ENCODE peak calls at places on chromosome 2, in ten cellular contexts. Y is A549, R is stomach, C is ovary, T is IMR-90, X is prostate gland, I is suprapubic skin, E is gastrocnemius medialis, S is K562, W is heart left ventricle. H is an unnamed sample.

GRCh38 chr2:180227461-180227860 is 220.4 kb upstream of the CWC22 start:
- DNase-seq in Y (no peak), R (no peak), C (no peak), T (peak; percentile 11), X (no peak), I (no peak), E (no peak), S (no peak), W (no peak), H (no peak)

GRCh38 chr2:118121986-118122767 is 33.9 kb downstream of the INSIG2 start:
- DNase-seq in Y (no peak), R (no peak), C (no peak), T (no peak), X (no peak), I (no peak), E (no peak), S (no peak), W (no peak), H (no peak)

GRCh38 chr2:144071461-144071860 is 448.5 kb downstream of the ZEB2 start:
- DNase-seq in Y (no peak), R (no peak), C (no peak), T (peak; percentile 81), X (no peak), I (no peak), E (no peak), S (no peak), W (no peak), H (no peak)

GRCh38 chr2:47028846-47029560 is 113.4 kb upstream of the MCFD2 start:
- DNase-seq in Y (no peak), R (no peak), C (no peak), T (no peak), X (no peak), I (no peak), E (no peak), S (no peak), W (no peak), H (no peak)

GRCh38 chr2:16629044-16629443 is 36.6 kb downstream of the CYRIA start:
- DNase-seq in Y (no peak), R (no peak), C (no peak), T (no peak), X (no peak), I (no peak), E (no peak), S (no peak), W (no peak), H (no peak)

GRCh38 chr2:60998628-60999545 is 18.6 kb upstream of the PEX13 start:
- DNase-seq in Y (peak; percentile 46), R (no peak), C (no peak), T (peak; percentile 62), X (no peak), I (no peak), E (no peak), S (peak; percentile 20), W (no peak), H (peak; percentile 70)

GRCh38 chr2:177172034-177172880 is 40.3 kb upstream of the HNRNPA3 start:
- DNase-seq in Y (peak; percentile 58), R (no peak), C (no peak), T (peak; percentile 82), X (no peak), I (no peak), E (no peak), S (no peak), W (no peak), H (peak; percentile 52)

GRCh38 chr2:12612646-12613045 is 104.1 kb upstream of the TRIB2 start:
- DNase-seq in Y (no peak), R (no peak), C (no peak), T (no peak), X (no peak), I (no peak), E (no peak), S (no peak), W (no peak), H (no peak)

GRCh38 chr2:23412556-23413155 is 27.7 kb downstream of the KLHL29 start:
- DNase-seq in Y (no peak), R (no peak), C (no peak), T (peak; percentile 82), X (no peak), I (no peak), E (no peak), S (no peak), W (no peak), H (no peak)

GRCh38 chr2:238289574-238289973 is 1.2 kb upstream of the PER2 start:
- DNase-seq in Y (no peak), R (no peak), C (peak; percentile 38), T (no peak), X (no peak), I (no peak), E (no peak), S (no peak), W (no peak), H (no peak)

GRCh38 chr2:238290079-238290478 is 1.7 kb upstream of the PER2 start:
- DNase-seq in Y (peak; percentile 89), R (peak; percentile 90), C (peak; percentile 42), T (no peak), X (peak; percentile 87), I (peak; percentile 89), E (no peak), S (peak; percentile 51), W (peak; percentile 66), H (peak; percentile 12)

GRCh38 chr2:238286987-238287386 is 1.4 kb downstream of the PER2 start:
- DNase-seq in Y (no peak), R (no peak), C (peak; percentile 50), T (no peak), X (peak; percentile 46), I (no peak), E (peak; percentile 64), S (no peak), W (no peak), H (no peak)

GRCh38 chr2:238287702-238288649 is at the start of gene PER2:
- DNase-seq in Y (peak; percentile 71), R (peak; percentile 63), C (peak; percentile 82), T (peak; percentile 90), X (peak; percentile 45), I (no peak), E (peak; percentile 59), S (peak; percentile 40), W (peak; percentile 65), H (peak; percentile 65)

DNA sequence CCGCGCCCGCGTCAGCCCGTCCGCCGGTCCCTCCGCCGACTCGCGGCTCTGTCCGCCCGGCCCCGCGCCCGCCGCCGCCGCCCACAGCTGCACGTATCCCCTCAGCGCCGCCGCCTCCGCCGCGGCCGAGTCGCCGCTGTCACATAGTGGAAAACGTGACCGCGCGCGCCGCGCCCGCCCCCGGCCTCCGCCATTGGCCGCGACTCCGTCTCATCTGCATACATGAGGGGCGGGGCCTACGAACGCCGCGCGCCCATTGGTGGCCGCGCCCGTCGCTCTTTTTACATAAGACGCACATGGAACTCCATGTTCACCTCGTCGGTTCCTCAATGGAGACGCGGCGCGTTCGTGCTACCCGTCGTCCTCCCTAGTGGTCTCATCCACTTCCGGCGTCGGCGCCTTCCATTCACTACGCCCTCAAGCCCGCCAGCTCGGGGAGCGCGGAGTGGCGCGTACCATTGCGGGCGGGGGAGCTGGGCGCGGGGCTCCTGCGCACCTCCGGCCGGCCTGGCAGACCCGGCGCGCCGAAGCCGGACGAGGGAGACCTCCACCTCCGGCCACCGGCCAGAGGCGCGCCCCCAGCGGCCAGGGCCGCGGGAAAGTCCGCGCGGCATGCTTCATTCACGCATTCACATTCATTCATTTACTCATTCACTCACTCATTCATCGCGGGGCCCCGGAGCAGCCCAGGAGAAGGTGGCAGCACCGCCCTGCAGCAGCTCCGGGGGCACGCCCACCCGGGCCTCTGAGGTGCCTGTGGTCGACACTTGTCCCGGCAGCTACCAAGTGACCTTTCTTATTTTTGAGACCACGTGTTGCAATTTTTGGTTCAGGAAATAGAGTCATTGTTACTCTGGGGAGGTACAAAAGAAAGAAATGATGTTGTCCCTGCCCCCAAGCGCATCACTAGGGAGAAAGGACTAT is 502 bp upstream of the PER2 start:
- DNase-seq in Y (peak; percentile 76), R (peak; percentile 100), C (peak; percentile 100), T (peak; percentile 99), X (peak; percentile 99), I (peak; percentile 99), E (peak; percentile 99), S (peak; percentile 88), W (peak; percentile 96), H (peak; percentile 99)
- TF ChIP-seq POLR2A in Y (peak; percentile 58), R (peak; percentile 60), C (peak; percentile 77), T (peak; percentile 76), X (peak; percentile 85), I (peak; percentile 74), E (peak; percentile 91), S (peak; percentile 74), W (peak; percentile 41), H (no peak)

DNA sequence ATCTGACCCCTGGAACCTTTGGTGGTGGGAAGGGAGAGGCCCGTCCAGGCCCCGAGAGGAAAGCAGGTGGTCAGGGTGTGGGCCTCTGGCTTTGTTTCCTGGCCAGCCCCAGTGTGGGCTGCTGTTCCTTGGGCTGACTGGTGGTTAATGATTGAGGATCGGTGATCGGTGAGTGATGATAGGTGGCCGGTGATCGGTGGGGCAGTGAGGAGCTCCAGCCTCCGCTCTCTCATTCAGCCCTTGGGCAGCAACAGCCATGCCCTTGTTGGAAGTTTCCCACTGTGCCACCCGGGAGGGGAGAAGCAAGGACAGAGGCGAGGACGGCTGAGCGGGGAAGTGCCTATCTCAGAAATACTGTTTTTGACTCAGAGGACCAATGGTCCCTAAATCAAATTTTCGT is 7.4 kb downstream of the ACKR3 start:
- DNase-seq in Y (no peak), R (no peak), C (no peak), T (no peak), X (no peak), I (no peak), E (no peak), S (no peak), W (no peak), H (no peak)
- H3K4me1 ChIP-seq in Y (no peaks in the 10 kb centered on the region), R (peaks cover 96% of the 10 kb centered on the region), C (peaks cover 2% of the 10 kb centered on the region), T (no peaks in the 10 kb centered on the region), X (no peaks in the 10 kb centered on the region), I (peaks cover 32% of the 10 kb centered on the region), E (peaks cover 41% of the 10 kb centered on the region), S (no peaks in the 10 kb centered on the region), W (peaks cover 61% of the 10 kb centered on the region), H (peaks cover 50% of the 10 kb centered on the region)

DNA sequence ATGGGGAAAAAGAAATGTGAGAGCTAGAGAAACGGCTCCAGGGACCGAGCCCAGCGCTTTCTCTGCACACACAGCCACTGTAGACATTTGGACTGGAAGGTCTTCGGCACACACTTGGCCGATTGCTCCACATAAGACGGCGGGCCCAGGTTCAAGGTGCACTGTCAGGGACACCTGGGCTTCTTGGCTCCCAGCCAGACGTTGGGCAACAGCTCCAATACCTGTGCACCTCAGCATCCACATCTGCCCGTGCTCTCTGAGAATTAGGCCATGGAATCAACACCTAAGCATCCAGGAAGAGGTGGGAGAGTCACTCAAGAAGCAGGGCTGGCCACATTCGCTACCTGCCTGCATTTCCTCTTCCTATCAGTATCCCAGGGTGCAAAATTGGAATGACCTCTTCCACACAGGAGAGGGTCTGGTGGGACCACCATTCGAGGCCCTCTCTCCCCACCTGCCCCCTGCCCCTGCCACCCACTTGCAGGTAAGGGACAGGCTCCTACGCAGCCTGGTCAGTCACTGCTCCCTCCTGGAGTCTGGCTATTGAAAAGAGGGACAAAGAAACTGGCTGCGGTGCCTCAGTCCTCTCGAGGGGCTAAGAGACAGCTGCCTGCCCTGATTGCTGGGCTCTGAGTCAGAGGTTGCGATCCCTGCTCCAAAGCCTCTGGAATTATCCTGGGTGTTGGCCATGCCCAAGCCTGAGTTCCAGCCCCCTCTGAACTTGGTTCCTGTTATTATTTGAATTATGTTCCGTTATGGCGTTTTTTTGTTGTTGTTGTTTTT is 40.1 kb upstream of the TAF1B start:
- DNase-seq in Y (no peak), R (no peak), C (no peak), T (no peak), X (peak; percentile 38), I (peak; percentile 82), E (no peak), S (no peak), W (no peak), H (no peak)
- TF ChIP-seq POLR2A in Y (no peak), R (no peak), C (no peak), T (no peak), X (no peak), I (no peak), E (no peak), S (no peak), W (no peak), H (no peak)

GRCh38 chr2:67604360-67604759 is 207.2 kb downstream of the ETAA1 start:
- DNase-seq in Y (no peak), R (no peak), C (no peak), T (peak; percentile 49), X (no peak), I (no peak), E (no peak), S (no peak), W (no peak), H (no peak)
- H3K4me1 ChIP-seq in Y (peaks cover 18% of the 10 kb centered on the region), R (no peaks in the 10 kb centered on the region), C (no peaks in the 10 kb centered on the region), T (peaks cover 7% of the 10 kb centered on the region), X (no peaks in the 10 kb centered on the region), I (no peaks in the 10 kb centered on the region), E (no peaks in the 10 kb centered on the region), S (no peaks in the 10 kb centered on the region), W (no peaks in the 10 kb centered on the region), H (no peaks in the 10 kb centered on the region)

H was measured in endothelial cell of umbilical vein.